ENCODE peak calls at places on chromosomes 11 and 22, in six cellular contexts. H is A549, O is HCT116, P is stomach, I is uterus, G is IMR-90. Q is an unnamed sample.

GRCh38 chr11:119942583-119943338 is 195.2 kb downstream of the TRIM29 start:
- DNase-seq in P (no peak), O (no peak), G (peak), H (no peak), I (no peak), Q (no peak)

GRCh38 chr22:36166518-36167220 is 6.1 kb upstream of the APOL3 start:
- DNase-seq in O (no peak), H (no peak), G (no peak), I (no peak), P (no peak), Q (no peak)

GRCh38 chr22:40782521-40782920 is 36.6 kb downstream of the SLC25A17 start:
- DNase-seq in O (no peak), P (no peak), H (no peak), G (no peak), I (no peak), Q (no peak)

GRCh38 chr11:16350125-16350524 is 6.2 kb downstream of the SOX6 start:
- DNase-seq in O (no peak), P (no peak), I (no peak), H (no peak), G (no peak), Q (no peak)

GRCh38 chr11:61871158-61871597 is 20.2 kb downstream of the FADS3 start:
- DNase-seq in O (peak), I (peak), G (peak), H (peak), P (peak), Q (peak)

GRCh38 chr22:26673485-26673884 is 16.1 kb downstream of the MIAT start:
- DNase-seq in O (no peak), H (no peak), I (no peak), G (no peak), P (no peak), Q (no peak)

GRCh38 chr11:126702165-126702738 is 298.3 kb downstream of the KIRREL3 start:
- DNase-seq in I (no peak), G (peak), O (no peak), H (no peak), P (no peak), Q (no peak)

GRCh38 chr22:40021401-40022000 is 26.7 kb downstream of the FAM83F start:
- DNase-seq in P (no peak), O (no peak), I (no peak), G (no peak), H (no peak), Q (no peak)

GRCh38 chr11:127268956-127269355 is 268.4 kb upstream of the KIRREL3 start:
- DNase-seq in G (no peak), I (no peak), H (no peak), P (no peak), O (no peak), Q (no peak)

GRCh38 chr11:77879218-77879617 is 58.3 kb downstream of the AAMDC start:
- DNase-seq in H (no peak), O (no peak), P (no peak), I (peak), G (peak), Q (no peak)

GRCh38 chr22:31618057-31618456 is 44.0 kb downstream of the PISD start:
- DNase-seq in O (no peak), G (no peak), P (no peak), I (no peak), H (no peak), Q (no peak)

GRCh38 chr22:30832407-30832987 is 136.1 kb downstream of the MORC2 start:
- DNase-seq in H (no peak), G (no peak), I (no peak), P (no peak), O (no peak), Q (no peak)

GRCh38 chr11:92955900-92956299 is 13.6 kb upstream of the MTNR1B start:
- DNase-seq in I (no peak), G (no peak), P (no peak), H (no peak), O (no peak), Q (no peak)

GRCh38 chr11:47201015-47201414 is 13.8 kb upstream of the DDB2 start:
- DNase-seq in P (no peak), H (no peak), G (no peak), I (no peak), O (no peak), Q (no peak)

GRCh38 chr22:41274856-41275255 is 11.1 kb downstream of the RANGAP1 start:
- DNase-seq in I (no peak), G (no peak), O (no peak), H (no peak), P (no peak), Q (peak)

GRCh38 chr11:121625784-121626506 is 173.2 kb upstream of the SORL1-AS1 start:
- DNase-seq in H (no peak), I (no peak), G (no peak), P (no peak), O (no peak), Q (no peak)

GRCh38 chr11:5043385-5043784 is 2.9 kb upstream of the OR52J3 start:
- DNase-seq in P (no peak), I (no peak), O (no peak), H (no peak), G (peak), Q (no peak)

GRCh38 chr11:134584001-134584561 is 172.0 kb upstream of the B3GAT1 start:
- DNase-seq in O (no peak), I (no peak), P (no peak), G (no peak), H (no peak), Q (no peak)

GRCh38 chr11:66545701-66546367 is at the start of gene ZDHHC24:
- DNase-seq in G (peak), I (peak), P (peak), H (peak), O (peak), Q (peak)
- TF ChIP-seq POLR2A in G (peak), I (peak), P (peak), H (peak), O (peak), Q (no peak)

GRCh38 chr22:33650244-33650643 is 270.0 kb downstream of the LARGE1 start:
- DNase-seq in P (no peak), O (no peak), I (no peak), G (no peak), H (no peak), Q (no peak)
- TF ChIP-seq POLR2A in P (no peak), O (no peak), I (no peak), G (no peak), H (no peak), Q (no peak)

DNA sequence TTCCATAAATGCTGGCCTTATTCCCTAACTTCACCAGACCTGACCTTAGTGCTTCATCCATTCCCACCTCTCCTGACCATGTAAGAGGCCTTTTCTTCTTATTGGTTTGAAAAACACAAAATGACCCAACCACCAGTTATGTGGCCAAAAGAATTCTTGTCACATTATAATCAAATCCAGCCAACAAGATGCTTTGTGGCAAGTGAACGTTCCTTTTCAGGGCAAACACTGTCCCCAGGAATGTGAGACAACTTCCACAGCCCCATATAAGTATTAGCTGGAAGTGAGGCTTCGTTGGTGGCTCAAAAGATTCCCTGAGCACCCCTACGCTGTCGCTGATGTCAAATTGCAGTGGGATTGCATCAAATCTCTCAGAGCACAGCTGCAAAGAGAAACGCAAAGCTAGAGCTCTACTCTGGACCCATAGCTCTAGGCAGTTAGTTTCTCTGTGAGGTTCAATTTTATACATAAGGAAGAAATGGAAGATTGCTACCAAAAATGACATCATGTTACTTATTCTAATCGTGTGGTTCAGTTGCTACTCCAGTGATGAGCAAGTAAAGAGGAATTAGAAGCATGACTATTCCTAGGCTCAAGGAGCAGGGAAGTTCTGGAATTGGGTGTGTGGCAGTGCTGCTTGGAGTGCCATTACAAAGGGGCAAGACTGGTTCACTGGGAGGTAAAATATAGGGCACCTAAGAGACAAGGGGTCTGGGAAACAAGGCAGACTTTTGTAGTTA is 26.1 kb downstream of the GLYATL1 start:
- DNase-seq in P (no peak), H (no peak), G (peak), I (no peak), O (no peak), Q (no peak)
- TF ChIP-seq POLR2A in P (no peak), H (no peak), G (no peak), I (no peak), O (no peak), Q (no peak)

GRCh38 chr22:44049369-44050231 is 25.5 kb downstream of the PARVB start:
- DNase-seq in O (no peak), H (no peak), P (no peak), I (peak), G (no peak), Q (no peak)

GRCh38 chr22:44042822-44043221 is 18.7 kb downstream of the PARVB start:
- DNase-seq in P (no peak), I (no peak), O (no peak), H (no peak), G (peak), Q (no peak)

GRCh38 chr22:44045171-44045570 is 21.1 kb downstream of the PARVB start:
- DNase-seq in G (peak), H (no peak), I (no peak), P (no peak), O (no peak), Q (no peak)

GRCh38 chr22:44047891-44048301 is 23.8 kb downstream of the PARVB start:
- DNase-seq in I (no peak), H (no peak), P (no peak), O (no peak), G (no peak), Q (no peak)

DNA sequence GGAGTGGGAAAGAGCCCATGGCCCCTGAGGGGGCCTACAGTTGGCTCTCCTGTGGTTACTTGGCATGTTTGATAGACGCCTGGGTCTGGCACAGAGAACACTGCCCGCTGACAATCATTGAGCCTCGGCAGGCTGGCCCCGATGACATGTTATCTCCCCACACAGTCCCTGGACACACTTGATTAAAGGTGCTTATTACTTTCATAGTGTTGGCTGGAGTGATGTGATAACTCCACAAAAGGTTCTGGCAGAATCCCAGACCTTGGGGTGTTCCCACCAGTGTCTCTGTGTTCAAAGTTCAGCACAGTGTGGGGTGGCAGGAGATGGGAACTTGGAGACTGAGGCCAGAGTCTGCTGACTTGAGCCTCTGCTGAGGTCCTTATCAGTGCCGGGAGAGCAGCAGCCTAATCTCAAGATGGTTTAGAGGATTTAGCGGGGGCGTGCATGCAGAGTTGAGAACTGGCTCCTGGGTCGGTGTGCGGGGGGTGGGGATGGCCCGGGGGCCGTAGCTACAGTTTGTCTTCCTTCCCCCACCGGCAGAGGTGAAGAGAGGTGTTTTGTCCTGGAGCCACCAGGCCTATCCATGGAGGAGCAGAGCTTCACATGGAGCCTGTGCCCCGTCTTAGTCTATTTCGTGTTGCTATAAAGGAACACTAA is 22.5 kb downstream of the PARVB start:
- DNase-seq in G (no peak), I (no peak), P (no peak), H (no peak), O (no peak), Q (no peak)
- TF ChIP-seq POLR2A in G (no peak), I (no peak), P (no peak), H (no peak), O (no peak), Q (no peak)

DNA sequence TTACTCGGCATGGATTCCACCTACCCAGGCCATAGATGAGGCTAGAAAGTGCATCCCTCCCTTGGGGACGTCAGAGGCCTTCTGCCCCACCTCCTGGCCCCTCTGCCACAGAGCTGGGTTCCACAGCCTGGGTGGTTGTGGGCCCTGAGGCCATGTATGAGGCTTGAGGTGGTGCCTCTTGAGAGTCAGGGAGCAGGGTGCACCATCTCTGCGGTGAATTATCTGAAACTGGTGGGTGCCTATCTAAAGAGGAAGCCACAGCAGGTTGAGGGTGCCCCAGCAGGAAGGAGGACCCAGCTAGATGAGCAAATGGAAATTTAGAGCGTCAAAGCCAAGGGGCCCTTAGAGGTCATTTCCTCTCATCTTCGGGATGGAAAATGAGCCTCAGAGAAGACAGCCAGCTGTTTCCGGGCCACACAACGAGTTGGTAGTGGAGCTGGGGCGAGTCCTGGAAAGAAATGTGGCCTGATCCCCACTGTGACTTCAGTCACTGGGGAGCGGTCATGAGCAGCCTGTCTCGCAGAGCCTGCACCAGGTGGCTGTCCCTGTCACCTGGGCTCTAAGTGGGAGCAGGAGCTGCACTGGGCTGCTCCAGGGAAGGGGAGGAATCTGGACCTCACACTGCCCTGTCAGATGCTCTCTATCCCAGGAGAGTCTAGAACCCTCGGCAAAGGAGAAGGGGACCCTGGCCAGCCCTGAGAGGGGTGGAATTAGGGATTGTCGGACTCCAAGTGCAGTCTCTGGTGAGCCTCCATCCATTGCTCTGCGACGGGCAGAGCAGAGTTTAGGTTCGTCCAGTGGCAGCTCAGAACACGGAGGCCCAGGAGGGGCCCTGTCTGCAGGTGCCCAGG is 7.3 kb downstream of the ADORA2A start:
- DNase-seq in I (no peak), H (no peak), O (no peak), G (no peak), P (peak), Q (no peak)
- TF ChIP-seq POLR2A in I (no peak), H (no peak), O (no peak), G (no peak), P (no peak), Q (no peak)

DNA sequence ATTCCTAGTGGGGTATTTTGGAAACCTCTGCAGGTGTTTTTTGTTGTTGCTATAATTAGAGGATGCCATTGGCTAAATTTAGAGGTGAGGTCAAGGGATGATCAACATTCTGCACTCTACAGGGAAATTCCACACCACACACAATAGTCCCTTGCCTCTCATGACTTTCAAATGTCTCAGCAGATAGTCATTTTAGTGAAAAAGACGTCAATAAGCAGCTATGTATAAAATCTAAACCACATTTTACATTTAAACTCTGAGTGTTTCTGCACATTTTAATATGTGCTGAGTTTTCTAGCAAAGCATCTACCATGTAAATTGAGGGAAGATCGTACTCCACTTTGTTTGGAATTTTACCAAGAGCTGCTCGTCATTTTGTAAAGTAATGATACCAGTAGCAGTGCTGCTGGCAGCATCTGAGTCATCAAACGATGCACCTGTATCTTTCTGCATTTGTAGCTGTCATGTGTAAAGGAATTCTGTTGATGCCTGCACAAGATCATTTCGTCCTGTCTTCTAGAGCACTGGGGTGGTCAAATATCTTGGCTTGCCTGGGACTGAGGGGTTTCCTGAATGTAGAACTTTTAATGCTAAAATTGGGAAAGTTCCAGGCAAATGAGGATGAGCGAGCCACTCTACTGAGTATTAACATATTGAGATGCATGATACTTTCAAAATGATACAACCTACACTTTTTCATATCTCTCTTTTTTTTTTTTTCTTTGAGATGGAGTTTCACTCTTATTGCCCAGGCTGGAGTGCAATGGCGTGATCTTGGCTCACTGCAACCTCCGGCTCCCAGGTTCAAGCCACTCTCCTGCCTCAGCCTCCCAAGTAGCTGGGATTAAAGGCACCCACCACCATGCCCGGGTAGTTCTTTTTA is 414.5 kb upstream of the SYN3 start:
- DNase-seq in G (peak), O (no peak), H (no peak), I (no peak), P (no peak), Q (no peak)
- TF ChIP-seq POLR2A in G (no peak), O (no peak), H (no peak), I (no peak), P (no peak), Q (no peak)

GRCh38 chr11:12108875-12109453 is 1.4 kb upstream of the MICAL2 start:
- DNase-seq in H (no peak), I (no peak), P (no peak), O (no peak), G (no peak), Q (no peak)

GRCh38 chr11:12109591-12110196 is 696 bp upstream of the MICAL2 start:
- DNase-seq in G (no peak), I (no peak), O (no peak), H (no peak), P (no peak), Q (no peak)

GRCh38 chr11:12110714-12111481 is 508 bp downstream of the MICAL2 start:
- DNase-seq in P (no peak), I (peak), O (no peak), G (no peak), H (no peak), Q (peak)

GRCh38 chr11:12111482-12112149 is 1.2 kb downstream of the MICAL2 start:
- DNase-seq in O (no peak), I (no peak), P (no peak), H (no peak), G (peak), Q (no peak)

GRCh38 chr11:12110201-12110713 is at the start of gene MICAL2:
- DNase-seq in H (peak), G (peak), O (peak), P (peak), I (peak), Q (peak)
- TF ChIP-seq POLR2A in H (peak), G (peak), O (no peak), P (no peak), I (peak), Q (no peak)

Q was measured in breast epithelium.